ENCODE peak calls at places on chromosomes 7 and 10, in nine cellular contexts. Y is activated naive CD4-positive, alpha-beta T cell; W is renal cortical epithelial cell; C is NCI-H187 treated with DMSO at 0.1 percent for 48 hours; S is adrenal gland; I is nephron progenitor cell; K is activated T-cell treated with anti-CD3 and anti-CD28 coated beads, Interleukin-2, amount 50 U/mL, for 72 hours; A is NCI-H1092; J is pancreas. D is an unnamed sample.

GRCh38 chr10:26697922-26698608 is 564 bp downstream of the PDSS1 start:
- DNase-seq in C (no peak), J (no peak), I (peak), S (no peak), A (no peak), Y (no peak), K (no peak), W (no peak), D (no peak)

GRCh38 chr7:112634107-112634506 is 153.3 kb downstream of the LSMEM1 start:
- DNase-seq in S (no peak), A (no peak), Y (no peak), K (no peak), W (no peak), J (no peak), C (no peak), I (no peak), D (no peak)

GRCh38 chr10:44671321-44671720 is 239.8 kb upstream of the TMEM72 start:
- DNase-seq in Y (no peak), K (no peak), J (no peak), I (no peak), W (no peak), C (no peak), S (no peak), A (no peak), D (no peak)

GRCh38 chr10:56095506-56096225 is 265.4 kb downstream of the ZWINT start:
- DNase-seq in A (no peak), J (no peak), S (no peak), C (no peak), W (no peak), I (no peak), K (no peak), Y (no peak), D (no peak)

GRCh38 chr7:46029111-46029704 is 108.1 kb upstream of the IGFBP3 start:
- DNase-seq in J (no peak), Y (no peak), S (no peak), A (no peak), C (no peak), W (no peak), I (no peak), K (no peak), D (no peak)

GRCh38 chr10:21069929-21070363 is 172.8 kb upstream of the NEBL start:
- DNase-seq in C (no peak), Y (no peak), S (no peak), K (no peak), I (no peak), A (no peak), J (no peak), W (no peak), D (no peak)

GRCh38 chr7:2609001-2609411 is 22.8 kb upstream of the TTYH3 start:
- DNase-seq in S (peak), A (no peak), K (peak), I (no peak), Y (no peak), J (no peak), C (no peak), W (no peak), D (no peak)

GRCh38 chr10:103197177-103197576 is 4.1 kb upstream of the NT5C2 start:
- DNase-seq in Y (no peak), J (peak), S (peak), W (peak), I (no peak), C (no peak), A (no peak), K (peak), D (peak)

GRCh38 chr10:86715156-86715795 is 41.1 kb upstream of the BMPR1A start:
- DNase-seq in A (no peak), Y (no peak), C (no peak), S (no peak), K (no peak), J (no peak), W (no peak), I (no peak), D (no peak)

GRCh38 chr10:99828464-99828863 is 46.0 kb downstream of the ABCC2 start:
- DNase-seq in W (no peak), Y (no peak), J (no peak), I (no peak), A (no peak), C (no peak), S (no peak), K (no peak), D (no peak)

GRCh38 chr7:31553636-31554035 is 39.7 kb downstream of the ITPRID1 start:
- DNase-seq in Y (no peak), W (no peak), S (no peak), K (no peak), I (no peak), J (no peak), A (peak), C (peak), D (no peak)

GRCh38 chr10:104445359-104445758 is 91.7 kb downstream of the CFAP58 start:
- DNase-seq in K (no peak), I (no peak), A (no peak), J (no peak), W (peak), S (no peak), Y (no peak), C (no peak), D (no peak)

GRCh38 chr7:96664793-96665192 is 44.9 kb downstream of the SEM1 start:
- DNase-seq in K (no peak), Y (no peak), C (no peak), J (no peak), A (no peak), I (peak), W (no peak), S (no peak), D (no peak)

GRCh38 chr7:28358423-28358868 is 53.9 kb upstream of the CREB5 start:
- DNase-seq in C (no peak), S (no peak), W (peak), I (no peak), A (no peak), J (no peak), K (no peak), Y (no peak), D (no peak)

GRCh38 chr10:133133471-133134231 is 26.4 kb upstream of the KNDC1 start:
- DNase-seq in S (peak), A (no peak), J (no peak), K (no peak), I (no peak), Y (no peak), W (no peak), C (no peak), D (no peak)